ENCODE peak calls at places on chromosomes 2 and 18, in eight cellular contexts. C is endothelial cell, Q is lower leg skin, X is Calu3, G is astrocyte, M is PC-3, N is A549, V is A673. L is an unnamed sample.

GRCh38 chr2:150063432-150063889 is 424.0 kb downstream of the RND3 start:
- DNase-seq in C (no peak), Q (no peak), X (no peak), G (peak), M (peak), N (no peak), V (no peak), L (no peak)

GRCh38 chr2:153606623-153607022 is 128.1 kb upstream of the RPRM start:
- DNase-seq in C (no peak), Q (no peak), X (no peak), G (no peak), M (no peak), N (no peak), V (no peak), L (no peak)

GRCh38 chr18:56139792-56140254 is 498.6 kb downstream of the TXNL1 start:
- DNase-seq in C (no peak), Q (no peak), X (no peak), G (peak), M (no peak), N (no peak), V (no peak), L (no peak)

GRCh38 chr2:99154643-99155536 is at the start of the genes LIPT1 and TSGA10:
- DNase-seq in C (peak), Q (peak), X (peak), G (peak), M (peak), N (peak), V (peak), L (peak)

GRCh38 chr2:64537991-64538390 is 13.9 kb downstream of the AFTPH start:
- DNase-seq in C (no peak), Q (no peak), X (no peak), G (peak), M (peak), N (no peak), V (peak), L (no peak)

GRCh38 chr2:71894266-71894665 is 253.4 kb downstream of the CYP26B1 start:
- DNase-seq in C (no peak), Q (peak), X (no peak), G (no peak), M (no peak), N (no peak), V (no peak), L (no peak)

GRCh38 chr2:11104794-11105660 is 50.2 kb upstream of the SLC66A3 start:
- DNase-seq in C (no peak), Q (no peak), X (no peak), G (no peak), M (no peak), N (no peak), V (no peak), L (no peak)

GRCh38 chr2:95074663-95075439 is 46.8 kb downstream of the MRPS5 start:
- DNase-seq in C (no peak), Q (no peak), X (no peak), G (no peak), M (no peak), N (no peak), V (no peak), L (no peak)

GRCh38 chr2:201182650-201183372 is at the start of gene CASP10:
- DNase-seq in C (peak), Q (peak), X (peak), G (peak), M (peak), N (peak), V (peak), L (no peak)

GRCh38 chr2:25032901-25033300 is 9.0 kb upstream of the EFR3B start:
- DNase-seq in C (no peak), Q (no peak), X (no peak), G (no peak), M (peak), N (no peak), V (no peak), L (no peak)

GRCh38 chr2:178420463-178420990 is 30.4 kb downstream of the PRKRA start:
- DNase-seq in C (no peak), Q (no peak), X (no peak), G (no peak), M (no peak), N (no peak), V (peak), L (no peak)

GRCh38 chr2:138023976-138024375 is 59.7 kb downstream of the HNMT start:
- DNase-seq in C (no peak), Q (no peak), X (no peak), G (peak), M (no peak), N (no peak), V (no peak), L (no peak)

GRCh38 chr2:64996914-64997313 is 7.7 kb downstream of the SLC1A4 start:
- DNase-seq in C (no peak), Q (no peak), X (no peak), G (no peak), M (no peak), N (no peak), V (no peak), L (no peak)

GRCh38 chr2:57181315-57182038 is 865.1 kb upstream of the VRK2 start:
- DNase-seq in C (no peak), Q (no peak), X (no peak), G (no peak), M (peak), N (no peak), V (no peak), L (no peak)

GRCh38 chr18:58310517-58310916 is 266.5 kb downstream of the NEDD4L start:
- DNase-seq in C (peak), Q (peak), X (peak), G (peak), M (no peak), N (no peak), V (no peak), L (no peak)

GRCh38 chr2:5766051-5766450 is 73.9 kb downstream of the SOX11 start:
- DNase-seq in C (no peak), Q (no peak), X (no peak), G (peak), M (no peak), N (no peak), V (no peak), L (no peak)

GRCh38 chr2:171272039-171272438 is 111.3 kb upstream of the TLK1 start:
- DNase-seq in C (no peak), Q (peak), X (peak), G (peak), M (peak), N (peak), V (no peak), L (no peak)

GRCh38 chr2:236622201-236622600 is 52.6 kb downstream of the ACKR3 start:
- DNase-seq in C (no peak), Q (no peak), X (no peak), G (no peak), M (no peak), N (no peak), V (no peak), L (no peak)

GRCh38 chr2:132766573-132766972 is 96.6 kb upstream of the LYPD1 start:
- DNase-seq in C (no peak), Q (no peak), X (no peak), G (peak), M (no peak), N (no peak), V (no peak), L (no peak)

GRCh38 chr2:237627463-237628321 is at the start of gene LRRFIP1:
- DNase-seq in C (peak), Q (no peak), X (peak), G (no peak), M (peak), N (no peak), V (peak), L (peak)

GRCh38 chr2:240727439-240727838 is 35.8 kb downstream of the AQP12A start:
- DNase-seq in C (no peak), Q (no peak), X (no peak), G (no peak), M (no peak), N (no peak), V (no peak), L (no peak)

GRCh38 chr2:180222642-180223041 is 215.5 kb upstream of the CWC22 start:
- DNase-seq in C (no peak), Q (peak), X (no peak), G (peak), M (no peak), N (no peak), V (peak), L (no peak)

GRCh38 chr2:29480423-29480822 is 365.2 kb downstream of the CLIP4 start:
- DNase-seq in C (no peak), Q (peak), X (no peak), G (no peak), M (no peak), N (no peak), V (no peak), L (no peak)

GRCh38 chr18:3671181-3671580 is 221.2 kb downstream of the TGIF1 start:
- DNase-seq in C (no peak), Q (no peak), X (no peak), G (no peak), M (no peak), N (no peak), V (no peak), L (no peak)

GRCh38 chr2:128314348-128315121 is 4.1 kb downstream of the HS6ST1 start:
- DNase-seq in C (no peak), Q (peak), X (no peak), G (no peak), M (no peak), N (no peak), V (no peak), L (no peak)

GRCh38 chr2:147567131-147567530 is 277.7 kb upstream of the ACVR2A start:
- DNase-seq in C (no peak), Q (no peak), X (no peak), G (no peak), M (peak), N (no peak), V (no peak), L (no peak)

GRCh38 chr2:185979546-185980071 is 241.0 kb downstream of the FSIP2 start:
- DNase-seq in C (no peak), Q (no peak), X (peak), G (peak), M (peak), N (no peak), V (peak), L (no peak)

GRCh38 chr2:75602724-75603342 is 42.1 kb upstream of the EVA1A start:
- DNase-seq in C (no peak), Q (no peak), X (no peak), G (peak), M (peak), N (no peak), V (peak), L (no peak)

GRCh38 chr2:43076676-43077075 is 149.7 kb downstream of the ZFP36L2 start:
- DNase-seq in C (no peak), Q (no peak), X (no peak), G (no peak), M (no peak), N (no peak), V (no peak), L (no peak)

GRCh38 chr2:237137626-237138323 is 52.1 kb downstream of the COPS8 start:
- DNase-seq in C (no peak), Q (no peak), X (no peak), G (no peak), M (no peak), N (no peak), V (no peak), L (no peak)

GRCh38 chr2:127560201-127560928 is 24.9 kb downstream of the MYO7B start:
- DNase-seq in C (no peak), Q (no peak), X (no peak), G (peak), M (no peak), N (no peak), V (no peak), L (no peak)

GRCh38 chr2:171260471-171261424 is 100.1 kb upstream of the TLK1 start:
- DNase-seq in C (no peak), Q (no peak), X (peak), G (no peak), M (peak), N (no peak), V (peak), L (no peak)

GRCh38 chr2:98088261-98088660 is 1.3 kb downstream of the VWA3B start:
- DNase-seq in C (no peak), Q (no peak), X (no peak), G (no peak), M (no peak), N (no peak), V (no peak), L (no peak)

GRCh38 chr2:63842149-63843061 is 709 bp downstream of the UGP2 start:
- DNase-seq in C (peak), Q (peak), X (peak), G (peak), M (peak), N (peak), V (peak), L (peak)

GRCh38 chr2:181810823-181811695 is 80.5 kb upstream of the ITPRID2 start:
- DNase-seq in C (no peak), Q (no peak), X (peak), G (peak), M (peak), N (peak), V (peak), L (no peak)

GRCh38 chr2:8168007-8168717 is 513.7 kb upstream of the ID2 start:
- DNase-seq in C (no peak), Q (no peak), X (no peak), G (no peak), M (no peak), N (no peak), V (no peak), L (no peak)

GRCh38 chr2:174859563-174860169 is 95.4 kb upstream of the CHRNA1 start:
- DNase-seq in C (no peak), Q (no peak), X (no peak), G (no peak), M (no peak), N (no peak), V (no peak), L (no peak)

GRCh38 chr2:209974566-209974965 is 27.9 kb upstream of the RPE start:
- DNase-seq in C (no peak), Q (no peak), X (no peak), G (peak), M (peak), N (no peak), V (no peak), L (no peak)

GRCh38 chr2:209973328-209973727 is 29.1 kb upstream of the RPE start:
- DNase-seq in C (no peak), Q (no peak), X (no peak), G (peak), M (no peak), N (no peak), V (no peak), L (no peak)

GRCh38 chr2:209976698-209977385 is 25.6 kb upstream of the RPE start:
- DNase-seq in C (no peak), Q (no peak), X (no peak), G (no peak), M (no peak), N (no peak), V (no peak), L (no peak)

DNA sequence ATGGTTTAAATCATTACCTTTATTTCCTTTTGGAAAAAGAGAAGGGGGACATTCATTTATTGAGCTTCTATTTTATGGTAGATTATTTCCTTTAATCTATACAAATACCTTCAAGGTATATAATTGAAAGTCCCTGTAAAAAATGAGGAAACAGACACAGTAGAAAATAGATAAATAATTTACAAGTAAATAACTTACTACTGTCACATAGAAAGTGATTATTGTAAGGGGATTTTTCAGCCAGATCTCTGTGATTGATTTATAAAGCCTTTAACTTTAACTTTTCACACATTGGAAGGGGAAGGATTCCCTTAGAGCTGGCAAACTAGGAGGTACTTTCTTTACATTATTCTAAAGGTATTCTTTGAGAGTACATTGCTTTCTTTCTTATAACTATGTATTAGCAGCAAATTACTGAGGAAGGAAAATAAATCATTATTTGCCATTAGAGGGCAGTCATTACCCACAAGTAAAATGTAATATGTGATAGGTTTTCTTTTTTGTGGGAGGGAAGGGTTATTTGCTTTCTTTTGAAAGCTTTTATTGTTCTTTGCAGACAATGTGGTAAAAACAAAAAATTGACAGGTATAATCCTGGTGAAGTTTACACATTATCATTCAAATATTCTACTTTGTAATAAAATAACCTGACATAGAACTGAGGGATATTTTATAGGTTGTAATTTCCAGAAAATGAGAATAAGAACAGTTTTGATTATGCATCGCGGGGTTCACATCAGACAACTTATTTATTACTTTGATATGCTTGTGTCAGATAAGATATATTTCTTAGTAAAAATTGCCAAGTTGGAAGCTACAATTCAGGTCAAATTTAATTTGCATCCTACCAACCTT is 24.8 kb upstream of the RPE start:
- DNase-seq in C (no peak), Q (no peak), X (no peak), G (peak), M (peak), N (peak), V (peak), L (no peak)
- TF ChIP-seq CTCF in C (peak), Q (no peak), X (peak), G (peak), M (peak), N (peak), V (peak), L (peak)

DNA sequence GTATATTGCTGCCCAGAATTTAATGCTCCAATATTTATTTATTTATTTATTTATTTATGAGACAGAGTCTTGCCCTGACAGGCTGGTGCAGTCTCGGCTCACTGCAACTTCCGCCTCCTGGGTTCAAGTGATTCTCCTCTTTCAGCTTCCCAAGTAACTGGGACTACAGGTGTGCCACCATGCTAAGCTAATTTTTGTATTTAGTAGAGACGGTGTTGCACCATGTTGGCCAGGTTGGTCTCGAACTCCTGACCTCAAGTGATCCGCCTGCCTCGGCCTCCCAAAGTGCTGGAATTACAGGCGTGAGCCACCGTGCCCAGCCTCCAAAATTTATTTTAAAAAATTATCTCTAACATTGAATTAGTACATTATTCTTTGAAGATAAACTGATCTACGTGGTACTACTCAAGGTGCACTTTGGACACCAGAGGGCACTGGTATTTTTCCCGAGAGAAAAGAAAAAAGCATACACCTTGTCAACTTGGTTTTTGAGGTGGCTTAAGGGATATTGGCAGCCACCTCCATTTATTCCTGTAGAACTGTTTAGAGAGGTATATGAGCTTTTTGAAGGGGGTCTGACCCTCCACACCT is 1.4 kb upstream of the IDH1 start:
- DNase-seq in C (no peak), Q (no peak), X (no peak), G (no peak), M (peak), N (no peak), V (no peak), L (no peak)
- TF ChIP-seq CTCF in C (peak), Q (no peak), X (no peak), G (no peak), M (peak), N (peak), V (peak), L (peak)

GRCh38 chr2:73825408-73825807 is 3.4 kb upstream of the STAMBP start:
- DNase-seq in C (no peak), Q (no peak), X (no peak), G (no peak), M (no peak), N (no peak), V (no peak), L (no peak)

GRCh38 chr2:73827660-73828388 is 937 bp upstream of the STAMBP start:
- DNase-seq in C (no peak), Q (no peak), X (no peak), G (no peak), M (no peak), N (no peak), V (no peak), L (no peak)

GRCh38 chr2:73828389-73828817 is 358 bp upstream of the STAMBP start:
- DNase-seq in C (no peak), Q (no peak), X (no peak), G (no peak), M (no peak), N (no peak), V (no peak), L (no peak)

GRCh38 chr2:73828818-73829570 is at the start of gene STAMBP:
- DNase-seq in C (peak), Q (peak), X (peak), G (peak), M (peak), N (peak), V (peak), L (peak)

GRCh38 chr2:73827018-73827417 is 1.7 kb upstream of the STAMBP start:
- DNase-seq in C (no peak), Q (no peak), X (no peak), G (no peak), M (peak), N (peak), V (peak), L (no peak)
- TF ChIP-seq CTCF in C (no peak), Q (no peak), X (no peak), G (peak), M (peak), N (peak), V (peak), L (no peak)

GRCh38 chr2:104733544-104733943 is 120.4 kb upstream of the POU3F3 start:
- DNase-seq in C (peak), Q (no peak), X (peak), G (no peak), M (peak), N (peak), V (peak), L (no peak)
- TF ChIP-seq CTCF in C (peak), Q (no peak), X (peak), G (no peak), M (peak), N (no peak), V (peak), L (peak)

GRCh38 chr2:88873620-88874019 is 182.1 kb downstream of the RPIA start:
- DNase-seq in C (no peak), Q (no peak), X (no peak), G (no peak), M (no peak), N (no peak), V (no peak), L (no peak)

GRCh38 chr2:88871336-88871735 is 179.9 kb downstream of the RPIA start:
- DNase-seq in C (no peak), Q (no peak), X (no peak), G (no peak), M (no peak), N (no peak), V (no peak), L (no peak)

GRCh38 chr2:88870267-88870839 is 178.9 kb downstream of the RPIA start:
- DNase-seq in C (no peak), Q (no peak), X (no peak), G (no peak), M (no peak), N (no peak), V (no peak), L (no peak)

GRCh38 chr2:88875749-88876148 is 184.3 kb downstream of the RPIA start:
- DNase-seq in C (no peak), Q (no peak), X (no peak), G (no peak), M (no peak), N (no peak), V (no peak), L (no peak)

GRCh38 chr2:88874063-88874657 is 182.7 kb downstream of the RPIA start:
- DNase-seq in C (peak), Q (no peak), X (peak), G (peak), M (peak), N (peak), V (peak), L (peak)
- TF ChIP-seq CTCF in C (peak), Q (peak), X (no peak), G (peak), M (peak), N (peak), V (peak), L (peak)

GRCh38 chr2:3944071-3944470 is 240.7 kb downstream of the DCDC2C start:
- DNase-seq in C (no peak), Q (no peak), X (no peak), G (no peak), M (no peak), N (no peak), V (no peak), L (no peak)

GRCh38 chr2:3940661-3941060 is 237.3 kb downstream of the DCDC2C start:
- DNase-seq in C (no peak), Q (no peak), X (no peak), G (no peak), M (no peak), N (no peak), V (no peak), L (no peak)

GRCh38 chr2:3942841-3943240 is 239.5 kb downstream of the DCDC2C start:
- DNase-seq in C (no peak), Q (no peak), X (no peak), G (no peak), M (no peak), N (no peak), V (no peak), L (no peak)
- TF ChIP-seq CTCF in C (no peak), Q (no peak), X (no peak), G (no peak), M (no peak), N (no peak), V (no peak), L (no peak)

L was measured in nephron progenitor cell.